ENCODE peak calls at places on chromosomes 5 and 9, in eight cellular contexts. H, X, J, D, F, Y, V and N are unnamed samples.

GRCh38 chr5:14588145-14588544 is 6.6 kb downstream of the OTULINL start:
- ATAC-seq in H (no peak), X (peak), J (no peak), D (no peak), F (peak), Y (no peak), V (no peak), N (peak)

GRCh38 chr5:148805323-148806290 is 20.8 kb upstream of the ADRB2 start:
- ATAC-seq in H (peak), X (peak), J (no peak), D (peak), F (peak), Y (no peak), V (no peak), N (peak)

GRCh38 chr9:95834281-95834907 is 41.1 kb upstream of the ERCC6L2 start:
- ATAC-seq in H (no peak), X (no peak), J (no peak), D (no peak), F (no peak), Y (peak), V (no peak), N (no peak)

GRCh38 chr9:16671591-16672137 is 198.8 kb downstream of the BNC2 start:
- ATAC-seq in H (no peak), X (peak), J (no peak), D (peak), F (no peak), Y (no peak), V (peak), N (no peak)

GRCh38 chr5:171649002-171649401 is 136.6 kb upstream of the SMIM23 start:
- ATAC-seq in H (no peak), X (no peak), J (no peak), D (no peak), F (no peak), Y (no peak), V (no peak), N (no peak)

GRCh38 chr5:75337366-75338021 is 474 bp downstream of the HMGCR start:
- ATAC-seq in H (peak), X (peak), J (no peak), D (peak), F (peak), Y (peak), V (peak), N (peak)

GRCh38 chr5:79069488-79070001 is at the start of the genes BHMT2 and DMGDH:
- ATAC-seq in H (no peak), X (no peak), J (no peak), D (peak), F (peak), Y (no peak), V (no peak), N (no peak)

GRCh38 chr5:171483453-171484177 is 64.2 kb downstream of the FGF18 start:
- ATAC-seq in H (no peak), X (no peak), J (no peak), D (peak), F (peak), Y (no peak), V (peak), N (no peak)

GRCh38 chr9:73073337-73074175 is 78.1 kb upstream of the ANXA1 start:
- ATAC-seq in H (no peak), X (no peak), J (no peak), D (no peak), F (no peak), Y (no peak), V (peak), N (no peak)

GRCh38 chr9:125534934-125535701 is 171.9 kb downstream of the MAPKAP1 start:
- ATAC-seq in H (no peak), X (no peak), J (no peak), D (no peak), F (peak), Y (no peak), V (no peak), N (no peak)